ENCODE peak calls at places on chromosomes 13 and 19, in five cellular contexts. M is transverse colon, V is A549, U is ovary, P is upper lobe of left lung. A is an unnamed sample.

GRCh38 chr13:71240906-71241305 is 626.1 kb downstream of the DACH1 start:
- DNase-seq in V (no peak), P (no peak), M (no peak), U (no peak), A (no peak)

GRCh38 chr13:110520431-110521295 is 40.9 kb downstream of the RAB20 start:
- DNase-seq in U (peak; percentile 52), M (peak; percentile 88), V (no peak), P (peak; percentile 95), A (peak; percentile 94)

GRCh38 chr13:32135655-32136054 is 104.1 kb downstream of the FRY start:
- DNase-seq in U (no peak), P (no peak), V (no peak), M (no peak), A (no peak)

GRCh38 chr13:32309812-32310706 is 5.1 kb downstream of the ZAR1L start:
- DNase-seq in P (peak; percentile 39), U (no peak), M (peak; percentile 12), V (peak; percentile 5), A (no peak)

GRCh38 chr19:46390866-46391265 is 22.5 kb downstream of the CCDC8 start:
- DNase-seq in V (no peak), M (no peak), P (no peak), U (peak; percentile 25), A (no peak)

GRCh38 chr13:42412812-42413795 is 141.2 kb downstream of the AKAP11 start:
- DNase-seq in V (no peak), M (no peak), P (no peak), U (no peak), A (no peak)

GRCh38 chr13:40170982-40171381 is 495.5 kb downstream of the FOXO1 start:
- DNase-seq in V (no peak), P (no peak), M (no peak), U (no peak), A (no peak)

GRCh38 chr19:9878511-9879196 is 43.5 kb downstream of the PIN1 start:
- DNase-seq in M (no peak), V (no peak), U (no peak), P (no peak), A (no peak)

GRCh38 chr19:35750167-35750566 is 1.8 kb downstream of the LIN37 start:
- DNase-seq in P (no peak), U (no peak), M (no peak), V (no peak), A (no peak)

GRCh38 chr19:38375748-38376147 is 1.4 kb downstream of the PSMD8 start:
- DNase-seq in M (no peak), P (no peak), U (no peak), V (no peak), A (no peak)

GRCh38 chr19:37329686-37330085 is 41.2 kb upstream of the ZNF527 start:
- DNase-seq in P (no peak), M (no peak), V (no peak), U (no peak), A (no peak)

GRCh38 chr19:5113633-5114586 is 145.0 kb downstream of the KDM4B start:
- DNase-seq in V (no peak), U (no peak), M (no peak), P (no peak), A (no peak)

GRCh38 chr19:29502581-29502850 is 23.3 kb upstream of the VSTM2B start:
- DNase-seq in V (no peak), P (no peak), M (no peak), U (no peak), A (no peak)

GRCh38 chr19:40613669-40614594 is 12.8 kb downstream of the LTBP4 start:
- DNase-seq in P (peak; percentile 87), U (peak; percentile 81), M (peak; percentile 91), V (peak; percentile 72), A (no peak)

GRCh38 chr13:100301418-100301817 is 212.5 kb downstream of the PCCA start:
- DNase-seq in V (no peak), M (no peak), U (no peak), P (no peak), A (no peak)

GRCh38 chr13:44410328-44410859 is 36.8 kb downstream of the SERP2 start:
- DNase-seq in V (no peak), U (no peak), P (no peak), M (peak; percentile 40), A (no peak)

GRCh38 chr13:60538566-60538965 is 141.5 kb downstream of the TDRD3 start:
- DNase-seq in V (no peak), P (no peak), M (no peak), U (no peak), A (no peak)

GRCh38 chr13:98214008-98214643 is 37.1 kb upstream of the RNF113B start:
- DNase-seq in V (no peak), P (no peak), U (peak; percentile 43), M (no peak), A (no peak)

GRCh38 chr19:12133069-12133468 is 7.1 kb downstream of the ZNF20 start:
- DNase-seq in U (no peak), M (no peak), P (no peak), V (no peak), A (no peak)

DNA sequence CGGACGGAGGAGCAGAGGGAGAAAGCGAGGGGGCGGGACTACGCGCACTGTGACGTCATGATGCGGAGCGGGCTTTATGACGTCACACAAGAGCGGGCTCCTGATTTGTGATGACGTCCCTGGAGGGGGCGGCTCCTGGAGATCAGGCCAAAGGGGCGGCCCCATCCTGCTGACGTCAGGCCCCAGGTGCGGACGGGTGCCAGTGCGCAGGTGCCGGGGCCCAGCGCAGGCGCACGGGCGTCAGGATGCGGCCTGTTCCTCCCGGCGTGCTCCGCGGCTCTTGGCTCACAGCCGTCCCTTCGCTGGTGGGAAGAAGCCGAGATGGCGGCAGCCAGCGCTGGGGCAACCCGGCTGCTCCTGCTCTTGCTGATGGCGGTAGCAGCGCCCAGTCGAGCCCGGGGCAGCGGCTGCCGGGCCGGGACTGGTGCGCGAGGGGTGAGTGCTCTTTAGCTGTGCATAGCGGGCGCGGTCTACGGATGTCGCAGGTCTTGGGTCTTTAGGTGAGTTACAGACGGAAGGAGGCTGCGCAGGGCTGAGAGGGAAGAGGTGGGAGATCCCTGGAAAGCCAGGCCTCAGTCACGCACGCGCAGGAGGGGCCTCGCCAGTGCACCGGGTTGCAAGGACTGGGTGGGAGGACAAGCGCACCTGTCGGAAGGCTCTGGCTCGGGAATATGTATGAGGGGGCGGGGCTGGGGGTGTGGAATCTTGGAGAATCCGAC is at the start of the genes EMC10 and GARIN5A:
- DNase-seq in M (peak; percentile 94), U (peak; percentile 94), P (peak; percentile 89), V (peak; percentile 99), A (peak; percentile 96)
- TF ChIP-seq EP300 in M (peak; percentile 18), U (peak; percentile 65), P (peak; percentile 20), V (no peak), A (no peak)

GRCh38 chr19:23956051-23956450 is 41.4 kb downstream of the ZNF726 start:
- DNase-seq in V (no peak), U (no peak), P (no peak), M (no peak), A (no peak)

GRCh38 chr19:23957660-23958281 is 43.1 kb downstream of the ZNF726 start:
- DNase-seq in U (no peak), V (no peak), P (peak; percentile 47), M (peak; percentile 18), A (no peak)
- TF ChIP-seq EP300 in U (no peak), V (no peak), P (peak; percentile 59), M (no peak), A (no peak)

DNA sequence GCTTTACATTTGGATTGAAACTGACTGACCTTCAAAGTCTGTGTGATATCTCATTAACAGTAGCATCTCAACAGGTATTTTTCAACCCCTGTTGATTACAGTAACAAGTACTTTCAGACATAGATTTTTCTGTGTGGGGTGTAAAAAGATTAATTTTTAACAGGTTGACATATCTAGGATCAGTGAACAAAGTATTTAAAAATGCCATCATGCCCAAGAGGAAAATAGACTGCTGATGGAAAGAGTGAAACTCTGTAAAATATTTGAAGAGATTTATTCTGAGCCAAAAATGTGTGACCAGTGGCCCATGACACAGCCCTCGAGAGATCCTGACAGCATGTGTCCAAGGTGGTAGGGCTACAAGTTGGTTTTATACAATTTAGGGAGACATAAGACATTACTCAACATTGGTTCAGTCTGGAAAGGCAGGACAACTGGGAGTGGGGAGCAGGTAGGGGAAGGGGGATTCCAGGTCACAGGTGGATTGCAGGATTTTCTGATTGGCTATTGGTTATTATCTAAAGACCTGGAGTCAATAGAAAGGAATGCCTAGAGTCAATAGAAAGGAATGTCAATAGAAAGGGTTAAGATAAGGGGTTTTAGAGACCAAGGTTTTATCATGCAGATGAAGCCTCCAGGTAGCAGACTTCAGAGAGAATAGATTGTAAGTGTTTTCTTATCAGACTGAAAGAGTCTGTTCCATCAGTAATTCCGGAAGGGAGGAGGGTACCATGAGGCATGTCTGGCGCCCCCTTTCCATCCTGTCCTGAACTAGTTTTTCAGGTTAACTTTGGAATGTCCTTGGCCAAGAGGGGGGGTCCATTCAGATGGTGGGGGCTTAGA is 29.1 kb downstream of the TNFRSF19 start:
- DNase-seq in U (no peak), V (no peak), M (no peak), P (no peak), A (no peak)
- TF ChIP-seq EP300 in U (no peak), V (no peak), M (no peak), P (no peak), A (no peak)

GRCh38 chr13:84542348-84542747 is 660.1 kb upstream of the SLITRK1 start:
- DNase-seq in P (no peak), M (no peak), U (no peak), V (no peak), A (no peak)
- TF ChIP-seq EP300 in P (no peak), M (no peak), U (no peak), V (no peak), A (no peak)